ENCODE peak calls at places on chromosomes 13 and 19, in eight cellular contexts. L is heart right ventricle; P is CD4-positive, alpha-beta T cell; J is substantia nigra; B is suprapubic skin; X is DND-41; H is fibroblast of lung; Q is Panc1. T is an unnamed sample.

GRCh38 chr19:12603714-12604113 is 6.9 kb downstream of the ZNF490 start:
- DNase-seq in Q (no peak), X (peak), L (no peak), J (no peak), P (no peak), B (no peak), H (peak), T (no peak)

GRCh38 chr13:75760182-75760981 is 124.3 kb downstream of the LMO7 start:
- DNase-seq in H (peak), J (no peak), X (no peak), B (no peak), P (no peak), Q (no peak), L (no peak), T (peak)

GRCh38 chr19:38542040-38542439 is 75.7 kb downstream of the MAP4K1 start:
- DNase-seq in H (no peak), L (no peak), P (no peak), Q (no peak), B (no peak), J (no peak), X (no peak), T (no peak)

GRCh38 chr19:55197531-55197930 is 11.8 kb downstream of the PTPRH start:
- DNase-seq in L (no peak), Q (no peak), X (no peak), H (no peak), B (no peak), J (no peak), P (no peak), T (no peak)

GRCh38 chr19:54431255-54431838 is 16.1 kb downstream of the TTYH1 start:
- DNase-seq in L (no peak), B (peak), P (no peak), X (no peak), J (no peak), H (peak), Q (no peak), T (peak)

GRCh38 chr13:40401911-40402776 is 264.3 kb downstream of the FOXO1 start:
- DNase-seq in Q (no peak), L (peak), B (peak), X (no peak), J (peak), H (peak), P (no peak), T (peak)

GRCh38 chr13:44710576-44710975 is 134.4 kb upstream of the TSC22D1 start:
- DNase-seq in P (no peak), Q (no peak), L (no peak), X (no peak), J (no peak), B (no peak), H (peak), T (peak)

GRCh38 chr13:83065136-83065535 is 817.1 kb downstream of the SLITRK1 start:
- DNase-seq in L (no peak), B (peak), H (peak), X (no peak), Q (no peak), J (no peak), P (no peak), T (no peak)

GRCh38 chr19:45495178-45495577 is 1.7 kb downstream of the RTN2 start:
- DNase-seq in B (no peak), L (no peak), J (no peak), P (no peak), H (no peak), Q (no peak), X (no peak), T (no peak)

GRCh38 chr13:77820431-77821149 is 98.0 kb downstream of the EDNRB start:
- DNase-seq in L (no peak), H (no peak), X (peak), Q (no peak), B (no peak), J (no peak), P (no peak), T (no peak)

GRCh38 chr19:640606-641170 is 1.0 kb downstream of the FGF22 start:
- DNase-seq in J (no peak), L (no peak), Q (no peak), H (no peak), B (no peak), P (no peak), X (no peak), T (no peak)

GRCh38 chr19:2611483-2612464 is 90.7 kb downstream of the GNG7 start:
- DNase-seq in Q (no peak), P (no peak), H (no peak), J (no peak), L (no peak), X (peak), B (no peak), T (no peak)

GRCh38 chr13:20149762-20150161 is 11.1 kb downstream of the GJA3 start:
- DNase-seq in X (no peak), B (no peak), P (no peak), J (no peak), H (no peak), L (no peak), Q (no peak), T (no peak)

GRCh38 chr13:99342723-99343315 is 35.6 kb upstream of the GPR183 start:
- DNase-seq in P (no peak), H (no peak), B (no peak), Q (no peak), L (no peak), J (no peak), X (no peak), T (no peak)

GRCh38 chr13:34545461-34545860 is 396.6 kb upstream of the NBEA start:
- DNase-seq in H (no peak), L (no peak), P (no peak), X (no peak), J (no peak), B (no peak), Q (no peak), T (no peak)

GRCh38 chr19:13835791-13836723 is 40.8 kb downstream of the ZSWIM4 start:
- DNase-seq in P (no peak), L (peak), X (no peak), J (no peak), B (peak), H (no peak), Q (no peak), T (no peak)

GRCh38 chr13:114031631-114032030 is 57.8 kb upstream of the C13orf46 start:
- DNase-seq in B (no peak), L (peak), J (no peak), P (no peak), Q (no peak), H (no peak), X (no peak), T (no peak)
- H3K27ac ChIP-seq in B (no peak), L (no peak), J (no peak), P (no peak), Q (no peak), H (peak), X (no peak), T (no peak)

GRCh38 chr13:97385146-97385545 is 48.8 kb upstream of the RAP2A start:
- DNase-seq in H (peak), P (no peak), X (no peak), B (no peak), J (no peak), Q (no peak), L (no peak), T (no peak)
- H3K27ac ChIP-seq in H (no peak), P (no peak), X (no peak), B (no peak), J (no peak), Q (no peak), L (no peak), T (no peak)

DNA sequence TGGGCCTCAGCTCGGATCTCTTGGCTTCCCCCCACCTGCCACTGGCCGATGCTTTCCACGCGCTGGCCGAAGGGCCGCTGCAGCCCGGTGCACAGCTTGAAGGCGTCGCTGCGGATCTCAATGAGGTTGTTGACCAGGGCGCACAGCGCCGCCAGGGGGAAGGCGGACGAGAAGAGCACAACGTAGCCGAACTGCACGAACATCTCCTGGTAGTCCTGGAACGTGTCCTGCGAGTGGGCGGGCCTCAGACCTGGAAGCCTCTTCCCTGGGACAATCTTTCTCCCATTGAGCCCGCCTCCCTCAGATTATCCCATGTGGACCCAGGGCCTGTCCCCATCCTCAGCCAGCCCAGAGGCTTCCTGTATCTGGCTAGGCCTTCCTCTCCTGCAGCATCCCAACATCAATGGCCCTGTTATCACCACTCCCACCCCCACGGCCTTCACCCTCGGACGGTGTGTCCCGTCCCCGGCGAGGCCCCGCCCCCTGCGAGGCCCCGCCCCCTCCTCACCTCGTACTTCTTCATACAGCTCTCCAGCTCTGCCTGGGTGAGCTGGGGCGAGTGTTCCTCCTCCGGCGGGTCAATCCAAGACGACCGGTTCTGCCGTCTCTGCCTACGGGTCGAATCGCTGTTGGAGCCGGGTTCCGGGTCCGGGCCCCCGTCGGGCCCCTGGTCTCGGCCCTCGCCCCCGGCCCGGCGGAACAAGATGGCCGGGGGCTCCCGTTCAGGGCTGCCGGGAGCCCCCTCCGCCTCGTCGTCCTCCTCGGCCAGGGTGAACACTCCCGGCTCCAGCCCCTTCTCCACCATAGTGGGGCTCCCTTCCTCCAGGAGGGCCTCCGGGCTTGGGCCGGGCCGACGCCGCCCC is 6.8 kb downstream of the ANO8 start:
- DNase-seq in X (no peak), B (peak), Q (no peak), L (no peak), J (no peak), P (peak), H (no peak), T (peak)
- H3K27ac ChIP-seq in X (no peak), B (peak), Q (no peak), L (no peak), J (no peak), P (peak), H (no peak), T (peak)

GRCh38 chr13:113002206-113002821 is 33.3 kb downstream of the MCF2L start:
- DNase-seq in L (no peak), Q (no peak), H (no peak), X (no peak), J (no peak), B (no peak), P (no peak), T (no peak)
- H3K27ac ChIP-seq in L (no peak), Q (no peak), H (no peak), X (no peak), J (peak), B (no peak), P (no peak), T (no peak)

DNA sequence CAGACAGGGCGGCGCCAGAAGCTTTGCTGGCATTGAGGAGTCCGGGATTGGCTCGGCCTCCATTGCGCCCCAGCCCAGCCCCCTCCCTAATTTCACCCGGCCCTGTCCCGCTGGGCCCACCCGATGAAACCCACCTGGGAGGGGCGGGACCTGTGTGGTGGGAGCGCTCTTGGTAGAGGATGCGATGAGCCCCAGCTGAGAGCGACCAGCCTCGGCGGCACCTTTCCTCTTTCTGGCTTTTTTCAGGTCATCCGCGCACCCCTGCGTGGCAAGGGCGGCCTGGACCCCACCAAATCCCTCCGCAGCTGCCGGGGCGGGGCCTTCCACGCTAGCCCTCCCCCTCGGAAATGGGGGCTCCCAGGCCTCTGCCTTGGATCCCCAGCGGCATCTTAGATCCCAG is at the start of gene ZGLP1:
- DNase-seq in X (no peak), P (no peak), Q (no peak), H (no peak), B (no peak), J (no peak), L (no peak), T (no peak)
- H3K27ac ChIP-seq in X (no peak), P (no peak), Q (no peak), H (no peak), B (no peak), J (no peak), L (no peak), T (no peak)

GRCh38 chr13:97878421-97879375 is 74.8 kb upstream of the IPO5 start:
- DNase-seq in H (peak), Q (no peak), X (no peak), P (no peak), L (no peak), J (no peak), B (no peak), T (no peak)

GRCh38 chr13:97879646-97880297 is 73.7 kb upstream of the IPO5 start:
- DNase-seq in Q (no peak), J (no peak), H (peak), X (no peak), P (no peak), B (no peak), L (no peak), T (no peak)

GRCh38 chr13:97883356-97883755 is 70.1 kb upstream of the IPO5 start:
- DNase-seq in P (no peak), X (no peak), Q (no peak), H (peak), B (no peak), J (no peak), L (no peak), T (no peak)

GRCh38 chr13:97881556-97881955 is 71.9 kb upstream of the IPO5 start:
- DNase-seq in Q (no peak), J (no peak), H (no peak), P (no peak), B (no peak), X (no peak), L (no peak), T (no peak)

GRCh38 chr13:97880298-97880675 is 73.2 kb upstream of the IPO5 start:
- DNase-seq in B (no peak), Q (no peak), P (no peak), X (no peak), H (no peak), J (no peak), L (no peak), T (no peak)
- H3K27ac ChIP-seq in B (no peak), Q (no peak), P (no peak), X (no peak), H (peak), J (no peak), L (no peak), T (peak)

GRCh38 chr13:110006304-110006703 is 219.9 kb upstream of the IRS2 start:
- DNase-seq in B (peak), Q (no peak), L (no peak), H (peak), P (no peak), J (no peak), X (no peak), T (peak)
- H3K27ac ChIP-seq in B (peak), Q (no peak), L (no peak), H (no peak), P (no peak), J (no peak), X (no peak), T (peak)

GRCh38 chr19:33261511-33262192 is 36.0 kb upstream of the SLC7A10 start:
- DNase-seq in Q (no peak), J (no peak), L (no peak), H (no peak), P (no peak), B (no peak), X (no peak), T (no peak)
- H3K27ac ChIP-seq in Q (no peak), J (peak), L (no peak), H (no peak), P (no peak), B (no peak), X (no peak), T (no peak)

GRCh38 chr13:23572836-23573235 is 2.6 kb downstream of the TNFRSF19 start:
- DNase-seq in J (no peak), P (no peak), B (no peak), Q (no peak), H (no peak), X (no peak), L (no peak), T (no peak)

GRCh38 chr13:23563085-23563484 is 7.1 kb upstream of the TNFRSF19 start:
- DNase-seq in B (no peak), Q (no peak), P (no peak), H (no peak), X (no peak), L (no peak), J (no peak), T (no peak)

GRCh38 chr13:23570931-23571330 is 719 bp downstream of the TNFRSF19 start:
- DNase-seq in B (no peak), H (peak), Q (no peak), J (no peak), L (no peak), X (no peak), P (no peak), T (no peak)

GRCh38 chr13:23570099-23570926 is at the start of gene TNFRSF19:
- DNase-seq in Q (no peak), X (no peak), B (no peak), J (no peak), L (peak), H (peak), P (no peak), T (no peak)

GRCh38 chr13:23567792-23568480 is 2.3 kb upstream of the TNFRSF19 start:
- DNase-seq in Q (no peak), B (no peak), J (no peak), X (no peak), H (peak), P (no peak), L (no peak), T (no peak)
- H3K27ac ChIP-seq in Q (no peak), B (no peak), J (no peak), X (no peak), H (no peak), P (no peak), L (peak), T (no peak)